ENCODE peak calls at places on chromosomes 11 and 22, in six cellular contexts. V is CD8-positive, alpha-beta T cell; E is uterus; N is psoas muscle; K is MM.1S; R is cardiac muscle cell. I is an unnamed sample.

GRCh38 chr11:128914216-128915147 is 23.3 kb downstream of the KCNJ5 start:
- DNase-seq in E (no peak), R (no peak), K (no peak), V (no peak), N (no peak), I (no peak)

GRCh38 chr11:109939176-109939810 is 153.9 kb upstream of the ZC3H12C start:
- DNase-seq in N (no peak), E (no peak), R (peak; percentile 89), V (no peak), K (peak; percentile 49), I (peak; percentile 22)

GRCh38 chr11:16000065-16000464 is 356.3 kb downstream of the SOX6 start:
- DNase-seq in V (no peak), N (no peak), E (no peak), K (no peak), R (no peak), I (no peak)

GRCh38 chr11:77593883-77594282 is 4.1 kb downstream of the AQP11 start:
- DNase-seq in R (no peak), N (no peak), V (no peak), E (no peak), K (no peak), I (no peak)

GRCh38 chr22:19739911-19740449 is 16.6 kb downstream of the GP1BB start:
- DNase-seq in V (no peak), E (no peak), R (no peak), N (no peak), K (no peak), I (no peak)

GRCh38 chr11:129298990-129299389 is 76.7 kb upstream of the BARX2 start:
- DNase-seq in V (no peak), E (no peak), R (no peak), K (no peak), N (no peak), I (no peak)

GRCh38 chr11:47918882-47919495 is 61.4 kb upstream of the PTPRJ start:
- DNase-seq in V (no peak), K (no peak), N (no peak), R (no peak), E (no peak), I (no peak)

GRCh38 chr22:26586556-26587325 is 3.2 kb downstream of the TPST2 start:
- DNase-seq in E (peak; percentile 34), V (peak; percentile 64), K (peak; percentile 46), R (no peak), N (no peak), I (no peak)

GRCh38 chr22:22076361-22076760 is 93.8 kb upstream of the TOP3B start:
- DNase-seq in K (no peak), R (no peak), V (no peak), E (no peak), N (no peak), I (no peak)

GRCh38 chr11:130179396-130180306 is 20.1 kb downstream of the ST14 start:
- DNase-seq in R (no peak), K (peak; percentile 13), N (no peak), E (no peak), V (no peak), I (no peak)

GRCh38 chr11:3605279-3605662 is 36.5 kb downstream of the ART5 start:
- DNase-seq in R (no peak), K (no peak), V (no peak), N (no peak), E (no peak), I (no peak)

GRCh38 chr11:106690923-106691322 is 327.4 kb downstream of the GUCY1A2 start:
- DNase-seq in N (no peak), K (no peak), V (no peak), R (no peak), E (no peak), I (no peak)

GRCh38 chr11:1968454-1968995 is 21.4 kb downstream of the MRPL23 start:
- DNase-seq in K (no peak), N (peak; percentile 17), E (peak; percentile 16), V (no peak), R (no peak), I (peak; percentile 18)

GRCh38 chr11:118437046-118437735 is 899 bp downstream of the KMT2A start:
- DNase-seq in K (peak; percentile 12), N (peak; percentile 36), V (peak; percentile 61), E (peak; percentile 69), R (peak; percentile 61), I (peak; percentile 41)

GRCh38 chr11:85813721-85814120 is 2.8 kb upstream of the SYTL2 start:
- DNase-seq in E (no peak), V (no peak), R (no peak), K (no peak), N (no peak), I (no peak)

GRCh38 chr11:44621784-44622183 is 56.3 kb downstream of the CD82 start:
- DNase-seq in R (no peak), E (peak; percentile 8), K (no peak), N (no peak), V (peak; percentile 36), I (no peak)

GRCh38 chr11:20035701-20036601 is 124.3 kb downstream of the DBX1 start:
- DNase-seq in K (no peak), N (no peak), E (peak; percentile 54), R (no peak), V (no peak), I (no peak)

GRCh38 chr11:29527391-29527936 is 489.4 kb downstream of the KCNA4 start:
- DNase-seq in V (no peak), R (no peak), N (no peak), K (peak; percentile 45), E (no peak), I (no peak)

GRCh38 chr22:35381424-35381772 is 502 bp downstream of the HMOX1 start:
- DNase-seq in R (no peak), E (no peak), N (no peak), K (peak; percentile 35), V (no peak), I (no peak)

DNA sequence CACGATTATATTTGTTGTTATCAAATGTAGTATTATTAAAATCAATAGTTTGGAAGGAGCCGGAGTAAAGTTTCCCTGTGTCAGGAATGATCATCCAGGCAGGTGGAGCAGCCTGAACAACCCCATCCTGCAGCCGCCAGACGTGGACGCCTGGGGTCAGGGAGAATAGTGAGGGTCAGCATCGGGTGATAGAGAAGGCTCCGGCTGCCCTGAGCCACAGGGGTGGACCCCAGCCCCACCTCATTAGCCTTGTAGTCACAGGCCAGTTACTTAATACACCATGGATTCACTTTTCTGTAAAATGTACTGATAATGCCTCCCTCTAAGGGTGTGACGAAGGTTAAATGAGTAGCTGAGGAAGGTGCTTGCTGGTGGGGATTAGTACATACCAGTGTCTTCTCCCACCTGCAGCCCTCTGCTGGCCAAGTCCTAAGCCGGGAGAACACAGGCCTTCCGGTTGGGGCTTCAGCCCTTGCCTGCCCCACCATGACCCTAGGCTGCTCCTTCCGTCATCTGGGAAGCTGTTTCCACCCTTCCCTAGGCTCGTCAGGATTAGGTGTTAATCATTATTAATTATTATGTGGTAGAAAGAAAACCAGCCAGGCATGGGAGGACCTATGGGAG is 14.9 kb downstream of the TMEM121B start:
- DNase-seq in R (no peak), N (no peak), E (no peak), V (no peak), K (no peak), I (no peak)
- H3K27ac ChIP-seq in R (no peak overlapping the region), N (no peak overlapping the region), E (no peak overlapping the region), V (peak overlapping the region; percentile 14), K (peak overlapping the region; percentile 31), I (no peak overlapping the region)

GRCh38 chr11:10779086-10779485 is 28.0 kb downstream of the CTR9 start:
- DNase-seq in N (no peak), R (no peak), V (no peak), K (no peak), E (no peak), I (no peak)

GRCh38 chr11:10785146-10785474 is 23.6 kb downstream of the EIF4G2 start:
- DNase-seq in E (no peak), V (no peak), N (no peak), K (no peak), R (no peak), I (no peak)

GRCh38 chr11:10786451-10786850 is 22.3 kb downstream of the EIF4G2 start:
- DNase-seq in V (no peak), R (no peak), E (no peak), N (no peak), K (no peak), I (no peak)

GRCh38 chr11:10780040-10780439 is 28.7 kb downstream of the EIF4G2 start:
- DNase-seq in N (no peak), V (no peak), E (no peak), R (no peak), K (no peak), I (no peak)

DNA sequence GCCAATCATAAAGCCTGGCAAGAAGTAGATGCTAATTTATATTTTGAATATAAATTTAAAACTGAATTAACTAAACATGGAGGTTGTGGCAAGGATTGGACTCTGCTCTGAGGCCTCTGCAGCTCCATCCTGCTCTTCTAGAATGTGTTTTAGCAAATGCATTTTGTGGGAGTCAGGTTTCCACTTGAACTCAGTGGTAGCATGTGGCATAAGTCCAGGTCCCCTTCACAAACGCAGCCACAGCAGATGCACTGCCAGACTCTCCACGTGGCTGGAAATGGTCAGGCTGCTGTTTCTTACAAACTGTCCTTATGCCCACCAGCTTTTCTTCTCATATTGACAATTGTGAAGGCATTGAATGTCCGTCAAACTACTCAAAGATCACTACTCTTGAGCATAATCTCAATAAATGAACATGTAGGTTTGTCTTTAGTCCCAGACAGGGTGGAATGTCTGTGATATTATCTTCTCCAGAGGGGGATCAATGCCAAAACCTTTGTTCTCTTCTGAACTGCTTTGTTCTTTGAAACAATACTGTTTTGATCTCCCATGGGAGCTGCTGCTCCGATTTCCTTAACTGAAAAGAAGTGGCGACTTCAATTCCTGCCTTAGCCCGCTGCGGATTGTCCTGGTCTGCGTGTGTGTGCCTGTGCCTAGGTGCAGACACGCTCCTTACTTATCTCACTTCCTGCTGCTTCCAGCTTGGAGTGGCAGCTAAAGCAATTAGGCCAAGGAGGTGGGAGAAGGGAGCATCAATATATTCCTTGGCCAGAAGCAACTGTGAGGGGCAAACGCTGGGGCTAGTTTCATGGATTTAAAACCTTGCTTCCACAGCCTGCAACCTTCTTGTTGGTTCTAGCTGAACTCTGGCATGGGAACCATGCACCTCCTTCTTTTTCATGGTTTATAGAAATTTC is 24.2 kb downstream of the EIF4G2 start:
- DNase-seq in E (no peak), V (no peak), K (no peak), R (peak; percentile 74), N (no peak), I (no peak)
- H3K4me3 ChIP-seq in E (no peak overlapping the region), V (no peak overlapping the region), K (no peak overlapping the region), R (no peak overlapping the region), N (no peak overlapping the region), I (no peak overlapping the region)

GRCh38 chr11:123194308-123195181 is 503 bp downstream of the CLMP start:
- DNase-seq in R (peak; percentile 61), V (no peak), N (peak; percentile 28), E (peak; percentile 49), K (no peak), I (no peak)

GRCh38 chr11:123197711-123198110 is 2.7 kb upstream of the CLMP start:
- DNase-seq in K (no peak), N (no peak), R (no peak), V (no peak), E (no peak), I (no peak)

GRCh38 chr11:123196060-123196714 is 1.1 kb upstream of the CLMP start:
- DNase-seq in R (no peak), E (no peak), K (no peak), N (no peak), V (no peak), I (no peak)

GRCh38 chr11:123193742-123194141 is 1.3 kb downstream of the CLMP start:
- DNase-seq in N (no peak), V (no peak), R (no peak), E (no peak), K (no peak), I (no peak)

GRCh38 chr11:123195182-123196059 is at the start of gene CLMP:
- DNase-seq in E (peak; percentile 84), K (no peak), V (no peak), R (peak; percentile 35), N (peak; percentile 69), I (peak; percentile 39)
- H3K27ac ChIP-seq in E (peak within 1 kb of the TSS; percentile 91), K (no peak within 1 kb of the TSS), V (no peak within 1 kb of the TSS), R (no peak within 1 kb of the TSS), N (no peak within 1 kb of the TSS), I (peak within 1 kb of the TSS; percentile 66)

GRCh38 chr11:69156218-69156639 is 494 bp downstream of the SMIM38 start:
- DNase-seq in K (no peak), N (no peak), E (no peak), R (no peak), V (no peak), I (no peak)
- H3K4me3 ChIP-seq in K (no peak overlapping the region), N (no peak overlapping the region), E (no peak overlapping the region), R (no peak overlapping the region), V (no peak overlapping the region), I (no peak overlapping the region)

I was measured in heart left ventricle.